ENCODE peak calls at places on chromosomes 16 and 17, in seven cellular contexts. W, F, D, A, V, H and G are unnamed samples.

GRCh38 chr16:590165-590874 is 454 bp downstream of the RAB40C start:
- DNase-seq in H (no peak), V (no peak), W (no peak), A (no peak), F (no peak), D (peak), G (no peak)

GRCh38 chr16:78918805-78919204 is 681.7 kb downstream of the MAF start:
- DNase-seq in V (no peak), H (no peak), A (no peak), D (no peak), F (no peak), W (no peak), G (no peak)

GRCh38 chr16:87965417-87965816 is 14.2 kb downstream of the BANP start:
- DNase-seq in D (no peak), F (no peak), V (no peak), H (no peak), A (no peak), W (no peak), G (no peak)

GRCh38 chr17:4173771-4174170 is 30.8 kb downstream of the CYB5D2 start:
- DNase-seq in W (no peak), A (no peak), D (no peak), F (no peak), V (no peak), H (no peak), G (no peak)

GRCh38 chr16:23395732-23396131 is 57.3 kb downstream of the COG7 start:
- DNase-seq in F (no peak), A (no peak), V (no peak), D (no peak), H (no peak), W (no peak), G (no peak)

GRCh38 chr16:68779891-68780290 is 42.8 kb downstream of the CDH1 start:
- DNase-seq in F (no peak), D (no peak), A (no peak), H (no peak), W (no peak), V (no peak), G (no peak)

GRCh38 chr16:12450381-12450780 is 353.3 kb downstream of the CPPED1 start:
- DNase-seq in D (no peak), A (no peak), F (no peak), H (no peak), V (no peak), W (no peak), G (no peak)

GRCh38 chr17:49968380-49969133 is 433 bp upstream of the DLX4 start:
- DNase-seq in W (peak), A (peak), D (peak), V (peak), F (peak), H (peak), G (peak)

GRCh38 chr16:64287667-64288521 is 834.0 kb downstream of the CDH11 start:
- DNase-seq in W (no peak), D (no peak), F (no peak), A (no peak), H (no peak), V (no peak), G (no peak)

GRCh38 chr17:57475786-57476185 is 219.5 kb downstream of the MSI2 start:
- DNase-seq in F (no peak), W (no peak), H (no peak), D (no peak), V (no peak), A (no peak), G (no peak)

GRCh38 chr17:58320163-58320558 is 8.4 kb downstream of the TSPOAP1 start:
- DNase-seq in V (no peak), D (peak), W (no peak), F (no peak), H (no peak), A (no peak), G (peak)

GRCh38 chr17:238964-239259 is 57.5 kb upstream of the DOC2B start:
- DNase-seq in V (no peak), A (no peak), H (no peak), F (no peak), W (peak), D (peak), G (no peak)

GRCh38 chr16:84081446-84081989 is 35.2 kb downstream of the MBTPS1 start:
- DNase-seq in F (no peak), H (no peak), D (no peak), A (no peak), V (no peak), W (no peak), G (no peak)

GRCh38 chr16:50615891-50616290 is 65.2 kb downstream of the SNX20 start:
- DNase-seq in V (no peak), F (no peak), W (no peak), A (no peak), D (no peak), H (no peak), G (no peak)

GRCh38 chr17:81381632-81382577 is 13.4 kb upstream of the BAHCC1 start:
- DNase-seq in W (no peak), A (no peak), F (no peak), V (no peak), H (no peak), D (no peak), G (peak)

GRCh38 chr16:19884021-19884485 is 595 bp downstream of the GPRC5B start:
- DNase-seq in V (peak), A (no peak), F (no peak), W (peak), H (no peak), D (peak), G (no peak)

GRCh38 chr16:83420206-83420760 is 387.5 kb upstream of the HSBP1 start:
- DNase-seq in F (no peak), D (no peak), H (no peak), A (peak), V (no peak), W (no peak), G (no peak)

GRCh38 chr17:30380106-30380420 is 1.3 kb downstream of the CPD start:
- DNase-seq in H (no peak), W (no peak), V (no peak), F (no peak), D (no peak), A (no peak), G (no peak)

GRCh38 chr17:7703584-7704574 is 1.1 kb upstream of the EFNB3 start:
- DNase-seq in A (peak), F (no peak), H (no peak), W (no peak), V (no peak), D (peak), G (no peak)

GRCh38 chr17:51035436-51035835 is 85.2 kb downstream of the SPAG9 start:
- DNase-seq in H (no peak), D (no peak), A (peak), V (no peak), F (no peak), W (no peak), G (no peak)

GRCh38 chr17:1078831-1079561 is 82.1 kb downstream of the TIMM22 start:
- DNase-seq in D (peak), F (no peak), W (peak), H (no peak), A (no peak), V (no peak), G (no peak)

GRCh38 chr17:38455288-38455915 is 27.1 kb downstream of the ARHGAP23 start:
- DNase-seq in A (no peak), W (no peak), V (no peak), H (no peak), D (no peak), F (no peak), G (peak)

GRCh38 chr16:47571049-47571448 is 109.9 kb downstream of the PHKB start:
- DNase-seq in D (no peak), F (no peak), W (no peak), A (no peak), V (no peak), H (no peak), G (no peak)

GRCh38 chr16:27208081-27208692 is 4.9 kb downstream of the KDM8 start:
- DNase-seq in A (no peak), V (no peak), D (no peak), H (no peak), F (no peak), W (no peak), G (no peak)

DNA sequence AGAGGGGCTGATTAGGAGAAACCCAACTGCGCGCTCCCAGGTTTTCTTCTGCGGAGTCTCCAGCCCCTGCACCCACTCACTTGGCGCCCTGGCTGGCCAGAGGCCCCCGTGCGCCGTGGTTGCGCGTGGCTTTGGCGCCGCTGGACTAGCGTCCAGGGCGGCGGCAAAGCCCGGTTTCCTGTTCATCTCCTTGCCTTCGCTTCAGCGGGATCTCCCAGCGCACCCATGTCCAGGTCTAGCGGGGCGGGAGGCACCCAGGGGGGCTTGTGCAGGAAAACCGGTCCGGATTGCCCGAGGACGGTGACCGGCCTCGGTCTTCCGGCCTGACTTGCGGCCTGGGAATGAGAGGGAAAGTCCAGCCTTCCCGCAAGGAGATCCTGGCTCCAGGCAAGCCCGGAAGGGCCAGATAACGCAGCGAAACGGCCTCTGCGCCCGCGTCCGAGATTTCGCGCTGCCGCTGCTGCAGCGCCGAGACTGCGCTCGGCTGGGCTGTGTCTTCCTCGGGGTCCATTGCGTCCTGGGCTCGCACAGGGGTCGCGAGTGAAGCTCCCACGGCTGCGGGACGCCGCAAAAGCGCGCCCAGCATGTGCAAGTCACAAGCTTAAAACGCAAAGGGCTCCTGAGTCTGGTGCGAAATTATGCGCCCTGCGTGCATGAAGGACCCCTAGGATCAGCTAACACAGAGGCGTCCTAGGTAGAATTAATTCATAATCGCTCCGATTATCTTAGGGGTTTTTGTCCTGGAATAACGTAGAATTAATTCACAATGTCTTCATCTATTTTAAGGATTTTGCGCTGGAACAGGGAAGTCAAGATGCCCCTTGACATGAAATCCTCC is 5.7 kb downstream of the FOXF1 start:
- DNase-seq in W (no peak), D (no peak), V (no peak), H (no peak), F (no peak), A (no peak), G (no peak)
- H3K4me3 ChIP-seq in W (peak), D (peak), V (no peak), H (no peak), F (peak), A (peak), G (no peak)

DNA sequence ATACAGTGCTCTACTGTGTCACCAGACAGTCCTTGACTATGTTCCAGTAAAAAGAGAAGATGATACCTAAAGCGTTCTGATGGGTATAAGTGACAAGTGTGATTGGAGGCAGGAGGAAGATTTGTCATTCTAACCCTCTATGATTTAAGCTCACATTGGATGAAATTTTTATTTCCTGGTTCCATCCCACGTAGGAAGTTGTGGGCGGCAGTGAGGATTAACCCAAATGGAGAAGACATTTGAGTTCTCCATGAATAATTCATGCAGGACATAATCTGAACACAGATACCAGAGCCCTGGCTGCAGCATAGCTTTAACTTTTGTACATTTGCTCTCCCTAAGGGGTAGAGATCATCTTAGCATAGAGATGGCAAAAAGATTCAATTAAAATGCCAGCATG is 146.4 kb downstream of the SLC39A11 start:
- DNase-seq in H (no peak), V (no peak), W (no peak), D (no peak), A (no peak), F (no peak), G (no peak)
- H3K4me3 ChIP-seq in H (no peak), V (no peak), W (no peak), D (no peak), A (no peak), F (no peak), G (no peak)

DNA sequence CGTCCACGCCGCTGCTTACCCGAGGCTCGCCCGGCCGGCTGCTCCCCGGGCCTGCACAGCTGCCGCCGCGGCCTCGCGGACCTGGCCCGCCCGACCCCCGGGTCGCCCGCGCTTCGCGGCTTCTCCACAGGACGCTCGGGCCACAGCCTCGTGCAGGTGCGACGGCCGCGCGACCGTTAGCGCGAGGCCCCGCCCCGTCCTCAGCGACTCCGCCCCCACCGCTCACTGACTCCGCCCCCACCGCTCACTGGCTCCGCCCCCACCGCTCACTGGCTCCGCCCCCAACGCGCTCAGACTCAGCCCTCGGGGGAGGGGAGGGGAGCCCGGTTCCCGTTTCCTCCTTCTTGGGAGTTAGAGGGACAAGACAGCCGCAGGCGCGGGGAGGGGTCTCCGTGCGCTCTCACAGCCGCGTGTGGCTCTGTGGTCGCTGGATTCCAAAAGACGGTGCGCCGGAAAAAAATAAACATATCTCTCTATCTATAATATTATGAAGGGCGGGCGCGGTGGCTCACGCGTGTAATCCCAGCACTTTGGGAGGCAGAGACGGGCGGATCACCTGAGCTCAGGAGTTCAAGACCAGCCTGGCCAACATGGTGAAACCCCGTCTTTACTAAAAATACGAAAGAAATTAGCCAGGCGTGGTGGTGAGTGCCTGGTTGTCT is at the start of gene MEIOB:
- DNase-seq in D (peak), A (no peak), V (no peak), W (no peak), H (no peak), F (peak), G (no peak)
- H3K4me3 ChIP-seq in D (peak), A (no peak), V (no peak), W (peak), H (peak), F (no peak), G (peak)

DNA sequence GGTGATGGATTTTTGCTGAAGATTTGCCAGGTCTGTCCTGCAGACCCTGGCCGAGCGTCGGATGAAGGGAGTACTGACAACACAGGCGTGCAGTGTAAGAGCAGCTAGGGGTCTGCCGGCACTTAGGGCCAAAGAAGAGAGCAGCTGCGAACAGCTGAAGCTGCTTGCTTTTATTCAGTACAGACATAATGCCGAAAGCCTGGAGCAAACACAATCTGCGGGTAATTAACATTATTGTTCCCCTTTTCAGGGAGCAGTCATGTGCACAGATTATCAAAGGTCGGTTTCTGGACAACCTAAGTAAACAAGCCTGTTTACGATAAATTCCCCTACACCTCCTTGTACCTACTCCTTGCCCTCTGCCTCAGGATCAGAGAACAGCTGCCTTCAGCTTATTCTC is 12.0 kb upstream of the KRT23 start:
- DNase-seq in D (no peak), F (no peak), V (no peak), A (no peak), H (no peak), W (no peak), G (no peak)
- H3K4me3 ChIP-seq in D (no peak), F (no peak), V (no peak), A (no peak), H (no peak), W (no peak), G (no peak)